ENCODE peak calls at places on chromosomes 5 and 9, in seven cellular contexts. Z is HepG2; S is RWPE2; C is aorta; H is stomach; X is effector memory CD4-positive, alpha-beta T cell; G is H1. Q is an unnamed sample.

GRCh38 chr9:117719161-117719560 is 15.0 kb downstream of the TLR4 start:
- DNase-seq in Z (no peak), S (no peak), C (no peak), H (no peak), X (no peak), G (no peak), Q (no peak)

GRCh38 chr9:108838017-108838416 is 17.8 kb downstream of the ACTL7B start:
- DNase-seq in Z (peak; percentile 39), S (peak; percentile 66), C (no peak), H (no peak), X (no peak), G (no peak), Q (no peak)

GRCh38 chr5:14266686-14267085 is 123.5 kb downstream of the TRIO start:
- DNase-seq in Z (no peak), S (no peak), C (no peak), H (no peak), X (no peak), G (no peak), Q (no peak)

GRCh38 chr5:19928556-19929421 is 59.2 kb downstream of the CDH18 start:
- DNase-seq in Z (peak; percentile 6), S (no peak), C (no peak), H (no peak), X (no peak), G (no peak), Q (no peak)

GRCh38 chr9:117714282-117714681 is 10.1 kb downstream of the TLR4 start:
- DNase-seq in Z (no peak), S (no peak), C (no peak), H (no peak), X (no peak), G (no peak), Q (no peak)

GRCh38 chr9:120742951-120743416 is 28.7 kb upstream of the MEGF9 start:
- DNase-seq in Z (peak; percentile 70), S (no peak), C (no peak), H (no peak), X (no peak), G (no peak), Q (no peak)

GRCh38 chr9:106324596-106325280 is 538.2 kb upstream of the ZNF462 start:
- DNase-seq in Z (no peak), S (no peak), C (no peak), H (no peak), X (no peak), G (no peak), Q (no peak)

GRCh38 chr5:2266668-2267240 is 384.0 kb upstream of the IRX4 start:
- DNase-seq in Z (no peak), S (no peak), C (no peak), H (no peak), X (no peak), G (no peak), Q (no peak)

GRCh38 chr5:66958984-66959641 is 237.5 kb downstream of the CD180 start:
- DNase-seq in Z (no peak), S (no peak), C (peak; percentile 66), H (no peak), X (no peak), G (no peak), Q (peak; percentile 28)

GRCh38 chr9:129495422-129496186 is 125.3 kb downstream of the C9orf50 start:
- DNase-seq in Z (peak; percentile 86), S (peak; percentile 89), C (peak; percentile 96), H (peak; percentile 96), X (peak; percentile 76), G (peak; percentile 99), Q (peak; percentile 95)

GRCh38 chr5:111743993-111744392 is 13.0 kb downstream of the NREP start:
- DNase-seq in Z (no peak), S (no peak), C (no peak), H (no peak), X (no peak), G (no peak), Q (no peak)

GRCh38 chr5:18975624-18976023 is 1012.4 kb downstream of the CDH18 start:
- DNase-seq in Z (no peak), S (no peak), C (no peak), H (no peak), X (no peak), G (no peak), Q (no peak)

GRCh38 chr5:92378961-92379611 is 996.0 kb upstream of the ARRDC3 start:
- DNase-seq in Z (no peak), S (no peak), C (no peak), H (no peak), X (no peak), G (peak; percentile 44), Q (no peak)

GRCh38 chr9:11141357-11141756 is 528.6 kb upstream of the PTPRD start:
- DNase-seq in Z (no peak), S (no peak), C (no peak), H (no peak), X (no peak), G (no peak), Q (no peak)

GRCh38 chr9:129465834-129466535 is 154.9 kb downstream of the C9orf50 start:
- DNase-seq in Z (no peak), S (no peak), C (no peak), H (no peak), X (no peak), G (no peak), Q (no peak)

GRCh38 chr9:113352006-113352405 is 2.7 kb downstream of the BSPRY start:
- DNase-seq in Z (peak; percentile 72), S (no peak), C (no peak), H (no peak), X (no peak), G (no peak), Q (no peak)

GRCh38 chr5:136906545-136906944 is 541.2 kb upstream of the TRPC7 start:
- DNase-seq in Z (no peak), S (no peak), C (no peak), H (no peak), X (no peak), G (no peak), Q (no peak)

GRCh38 chr9:106697390-106697789 is 165.6 kb upstream of the ZNF462 start:
- DNase-seq in Z (no peak), S (no peak), C (no peak), H (no peak), X (no peak), G (no peak), Q (no peak)

GRCh38 chr5:170523129-170523497 is 19.3 kb downstream of the KCNIP1 start:
- DNase-seq in Z (no peak), S (no peak), C (no peak), H (no peak), X (no peak), G (no peak), Q (no peak)

GRCh38 chr5:135834639-135835529 is at the start of gene SLC25A48:
- DNase-seq in Z (peak; percentile 52), S (peak; percentile 79), C (no peak), H (peak; percentile 40), X (no peak), G (peak; percentile 88), Q (peak; percentile 36)

GRCh38 chr9:133074111-133074651 is 12.4 kb downstream of the CEL start:
- DNase-seq in Z (no peak), S (no peak), C (no peak), H (no peak), X (no peak), G (no peak), Q (no peak)

GRCh38 chr9:133268335-133269056 is 6.5 kb downstream of the ABO start:
- DNase-seq in Z (no peak), S (no peak), C (no peak), H (no peak), X (no peak), G (no peak), Q (no peak)

GRCh38 chr5:131328536-131329186 is 64.8 kb downstream of the CDC42SE2 start:
- DNase-seq in Z (peak; percentile 50), S (no peak), C (no peak), H (no peak), X (no peak), G (no peak), Q (no peak)

GRCh38 chr5:176679365-176680225 is 32.3 kb downstream of the TSPAN17 start:
- DNase-seq in Z (no peak), S (no peak), C (peak; percentile 45), H (no peak), X (no peak), G (no peak), Q (no peak)

GRCh38 chr5:160555836-160556660 is 134.4 kb downstream of the PTTG1 start:
- DNase-seq in Z (no peak), S (no peak), C (no peak), H (no peak), X (no peak), G (no peak), Q (no peak)

GRCh38 chr9:37449877-37450632 is 15.2 kb downstream of the ZBTB5 start:
- DNase-seq in Z (no peak), S (no peak), C (no peak), H (no peak), X (no peak), G (no peak), Q (no peak)

GRCh38 chr9:126319651-126320050 is 7.0 kb upstream of the MVB12B start:
- DNase-seq in Z (peak; percentile 57), S (no peak), C (no peak), H (no peak), X (no peak), G (no peak), Q (no peak)
- H3K36me3 ChIP-seq in Z (no peaks in the 10 kb centered on the region), S (no peaks in the 10 kb centered on the region), C (no peaks in the 10 kb centered on the region), H (no peaks in the 10 kb centered on the region), X (no peaks in the 10 kb centered on the region), G (no peaks in the 10 kb centered on the region), Q (no peaks in the 10 kb centered on the region)

GRCh38 chr5:179061025-179061424 is 852 bp downstream of the ZNF354C start:
- DNase-seq in Z (no peak), S (no peak), C (peak; percentile 52), H (no peak), X (no peak), G (no peak), Q (peak; percentile 45)

GRCh38 chr5:179060116-179061008 is at the start of gene ZNF354C:
- DNase-seq in Z (no peak), S (peak; percentile 92), C (peak; percentile 92), H (peak; percentile 86), X (peak; percentile 74), G (peak; percentile 70), Q (peak; percentile 86)

GRCh38 chr5:179065703-179066102 is 5.5 kb downstream of the ZNF354C start:
- DNase-seq in Z (no peak), S (no peak), C (no peak), H (no peak), X (no peak), G (no peak), Q (no peak)
- H3K9me3 ChIP-seq in Z (peaks cover 66% of the 10 kb centered on the region), S (peaks cover 21% of the 10 kb centered on the region), C (peaks cover 19% of the 10 kb centered on the region), H (peaks cover 41% of the 10 kb centered on the region), X (peaks cover 6% of the 10 kb centered on the region), G (peaks cover 66% of the 10 kb centered on the region), Q (no peaks in the 10 kb centered on the region)

GRCh38 chr9:135225619-135226228 is 138.3 kb downstream of the OLFM1 start:
- DNase-seq in Z (no peak), S (peak; percentile 15), C (no peak), H (no peak), X (no peak), G (no peak), Q (no peak)
- H3K4me1 ChIP-seq in Z (no peaks in the 10 kb centered on the region), S (no peaks in the 10 kb centered on the region), C (no peaks in the 10 kb centered on the region), H (peaks cover 7% of the 10 kb centered on the region), X (no peaks in the 10 kb centered on the region), G (peaks cover 24% of the 10 kb centered on the region), Q (no peaks in the 10 kb centered on the region)

DNA sequence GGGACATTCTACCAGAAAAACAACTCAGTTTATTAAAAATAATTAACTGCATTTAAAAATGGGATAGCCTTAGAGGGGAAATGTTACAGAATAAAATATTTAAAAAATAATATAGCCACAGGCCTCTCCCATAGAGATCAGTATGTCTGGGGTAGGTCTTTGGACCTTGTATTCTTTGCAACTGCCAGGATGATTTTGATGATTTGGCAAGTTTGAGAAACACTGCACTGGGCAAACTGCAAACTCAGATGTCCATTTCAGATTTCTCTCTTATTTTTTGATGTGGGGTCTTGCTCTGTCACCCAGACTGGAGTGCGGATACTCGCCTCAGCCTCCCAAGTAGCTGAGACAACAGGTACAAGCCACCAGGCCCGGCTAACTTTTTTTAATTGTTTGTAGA is 24.9 kb upstream of the CCNO start:
- DNase-seq in Z (no peak), S (no peak), C (no peak), H (no peak), X (no peak), G (no peak), Q (no peak)
- H3K36me3 ChIP-seq in Z (peaks cover 24% of the 10 kb centered on the region), S (peaks cover 74% of the 10 kb centered on the region), C (no peaks in the 10 kb centered on the region), H (peaks cover 94% of the 10 kb centered on the region), X (peaks cover 46% of the 10 kb centered on the region), G (peaks cover 5% of the 10 kb centered on the region), Q (no peaks in the 10 kb centered on the region)